ENCODE peak calls at places on chromosomes 6 and 20, in four cellular contexts. Z is ascending aorta, B is Peyer's patch, H is A549. K is an unnamed sample.

GRCh38 chr20:62698231-62698630 is 10.4 kb upstream of the NTSR1 start:
- DNase-seq in Z (no peak), B (no peak), H (no peak), K (peak; percentile 19)

GRCh38 chr6:132084811-132085509 is 133.8 kb upstream of the CCN2 start:
- DNase-seq in Z (no peak), B (no peak), H (peak; percentile 45), K (no peak)

GRCh38 chr6:169019727-169020491 is 233.7 kb downstream of the THBS2 start:
- DNase-seq in Z (no peak), B (no peak), H (peak; percentile 6), K (no peak)

GRCh38 chr6:122049341-122049740 is 350.1 kb upstream of the HSF2 start:
- DNase-seq in Z (no peak), B (no peak), H (no peak), K (peak; percentile 43)

GRCh38 chr20:16518784-16519084 is 54.5 kb downstream of the KIF16B start:
- DNase-seq in Z (no peak), B (no peak), H (no peak), K (no peak)

GRCh38 chr6:36717871-36718540 is 20.4 kb downstream of the RAB44 start:
- DNase-seq in Z (no peak), B (peak; percentile 25), H (no peak), K (no peak)

GRCh38 chr6:128740951-128741350 is 142.0 kb upstream of the LAMA2 start:
- DNase-seq in Z (no peak), B (no peak), H (no peak), K (no peak)

GRCh38 chr6:160999508-160999907 is 7.9 kb downstream of the MAP3K4 start:
- DNase-seq in Z (no peak), B (no peak), H (no peak), K (no peak)

GRCh38 chr6:46655803-46656202 is 3.0 kb downstream of the SLC25A27 start:
- DNase-seq in Z (no peak), B (no peak), H (peak; percentile 37), K (no peak)

GRCh38 chr20:59778615-59779200 is 154.7 kb downstream of the SYCP2 start:
- DNase-seq in Z (no peak), B (no peak), H (no peak), K (no peak)

GRCh38 chr6:78552435-78552834 is 314.9 kb upstream of the IRAK1BP1 start:
- DNase-seq in Z (no peak), B (no peak), H (no peak), K (no peak)

GRCh38 chr6:169833258-169833794 is 81.9 kb downstream of the ERMARD start:
- DNase-seq in Z (no peak), B (no peak), H (no peak), K (no peak)

GRCh38 chr6:44511126-44511525 is 123.6 kb downstream of the CDC5L start:
- DNase-seq in Z (no peak), B (no peak), H (no peak), K (no peak)

GRCh38 chr20:61807426-61808160 is 258.1 kb downstream of the TAF4 start:
- DNase-seq in Z (no peak), B (no peak), H (no peak), K (no peak)

GRCh38 chr6:7888587-7889357 is 21.8 kb downstream of the TXNDC5 start:
- DNase-seq in Z (no peak), B (no peak), H (no peak), K (no peak)

GRCh38 chr20:34562643-34563042 is 4.1 kb downstream of the MAP1LC3A start:
- DNase-seq in Z (no peak), B (no peak), H (peak; percentile 39), K (no peak)

GRCh38 chr20:24164360-24164759 is 175.8 kb upstream of the GGTLC1 start:
- DNase-seq in Z (no peak), B (no peak), H (peak; percentile 19), K (no peak)

GRCh38 chr6:31769684-31770371 is 7.3 kb downstream of the VWA7 start:
- DNase-seq in Z (peak; percentile 25), B (peak; percentile 94), H (peak; percentile 68), K (peak; percentile 86)

GRCh38 chr6:79127660-79128059 is 49.6 kb upstream of the PHIP start:
- DNase-seq in Z (no peak), B (no peak), H (peak; percentile 13), K (no peak)

GRCh38 chr6:105616521-105616920 is 213.6 kb upstream of the PREP start:
- DNase-seq in Z (no peak), B (no peak), H (no peak), K (no peak)

GRCh38 chr6:156719720-156720563 is 57.2 kb upstream of the ARID1B start:
- DNase-seq in Z (peak; percentile 80), B (peak; percentile 98), H (peak; percentile 95), K (peak; percentile 96)

GRCh38 chr6:20811112-20811746 is 277.0 kb downstream of the CDKAL1 start:
- DNase-seq in Z (no peak), B (no peak), H (peak; percentile 91), K (no peak)

GRCh38 chr6:68039641-68040311 is 595.3 kb upstream of the ADGRB3 start:
- DNase-seq in Z (no peak), B (no peak), H (no peak), K (peak; percentile 39)

GRCh38 chr6:130839379-130839778 is 12.2 kb downstream of the SMLR1 start:
- DNase-seq in Z (no peak), B (no peak), H (no peak), K (no peak)

GRCh38 chr20:31822421-31823330 is 3.5 kb downstream of the MYLK2 start:
- DNase-seq in Z (peak; percentile 59), B (peak; percentile 82), H (peak; percentile 62), K (peak; percentile 89)

GRCh38 chr6:160252073-160252809 is 6.4 kb downstream of the SLC22A2 start:
- DNase-seq in Z (no peak), B (no peak), H (no peak), K (no peak)

GRCh38 chr6:136547336-136547735 is 2.9 kb downstream of the MAP7 start:
- DNase-seq in Z (no peak), B (no peak), H (peak; percentile 70), K (no peak)

GRCh38 chr6:147287869-147288271 is 83.7 kb downstream of the STXBP5 start:
- DNase-seq in Z (no peak), B (no peak), H (peak; percentile 17), K (no peak)

GRCh38 chr6:170459451-170459850 is 93.7 kb downstream of the PSMB1 start:
- DNase-seq in Z (no peak), B (peak; percentile 60), H (peak; percentile 5), K (no peak)

GRCh38 chr20:63148696-63149095 is 67.2 kb downstream of the YTHDF1 start:
- DNase-seq in Z (no peak), B (no peak), H (no peak), K (peak; percentile 2)

GRCh38 chr6:24985313-24985712 is 49.6 kb upstream of the RIPOR2 start:
- DNase-seq in Z (no peak), B (no peak), H (no peak), K (no peak)

GRCh38 chr6:132380358-132380757 is 20.9 kb downstream of the MOXD1 start:
- DNase-seq in Z (no peak), B (no peak), H (no peak), K (no peak)

GRCh38 chr6:34858681-34859080 is 29.2 kb downstream of the TAF11 start:
- DNase-seq in Z (no peak), B (no peak), H (no peak), K (no peak)
- H3K4me1 ChIP-seq in Z (no peaks in the 10 kb centered on the region), B (no peaks in the 10 kb centered on the region), H (no peaks in the 10 kb centered on the region), K (no peaks in the 10 kb centered on the region)

DNA sequence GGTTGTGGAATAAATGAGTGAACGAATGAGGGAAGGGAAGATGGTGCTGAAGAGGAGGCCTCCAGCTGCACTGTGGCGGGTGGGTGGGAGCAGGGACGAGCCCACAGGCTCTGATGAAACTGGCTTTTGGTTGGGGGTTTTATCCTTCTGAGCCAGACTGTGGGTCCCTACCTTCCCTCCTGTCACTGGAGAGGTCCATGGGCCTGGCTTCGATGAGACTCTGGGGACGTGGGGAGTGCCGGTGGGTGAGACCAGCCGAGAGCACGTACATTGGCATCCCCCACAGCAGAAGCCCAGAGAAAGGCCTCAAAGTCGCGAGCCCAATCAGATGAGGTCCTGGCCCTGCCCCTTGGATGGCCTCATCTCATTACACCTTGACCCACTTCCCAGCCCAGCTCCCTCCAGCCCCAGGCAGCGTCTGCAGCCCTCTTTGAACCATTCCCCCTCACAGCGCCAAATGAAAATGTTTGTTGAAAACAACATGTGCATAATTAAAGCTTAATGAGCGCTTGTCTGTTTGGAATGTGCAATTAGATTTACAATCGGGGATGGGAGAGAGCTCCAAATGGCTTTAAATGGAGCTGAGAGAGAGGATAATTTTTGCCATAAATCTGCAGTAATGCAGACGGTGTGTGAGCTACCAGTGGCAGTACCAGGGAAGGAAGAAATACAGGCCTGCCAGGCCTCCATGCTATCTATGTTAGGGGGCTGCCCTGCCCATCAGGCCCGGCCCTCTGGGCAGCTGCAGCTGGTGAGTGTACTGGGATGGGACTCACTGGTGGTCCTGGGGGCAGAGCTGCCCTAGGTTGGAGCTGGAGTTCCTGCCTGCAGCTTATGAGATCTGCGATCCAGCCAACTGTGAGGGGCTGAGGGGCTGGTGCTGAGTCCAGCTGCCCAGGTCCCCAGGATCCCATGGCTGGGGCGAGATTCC is 47.2 kb downstream of the TOX2 start:
- DNase-seq in Z (no peak), B (peak; percentile 26), H (no peak), K (no peak)
- H3K4me3 ChIP-seq in Z (no peak overlapping the region), B (no peak overlapping the region), H (no peak overlapping the region), K (no peak overlapping the region)

GRCh38 chr6:19204445-19204844 is 632.7 kb upstream of the ID4 start:
- DNase-seq in Z (no peak), B (no peak), H (no peak), K (no peak)
- H3K9me3 ChIP-seq in Z (no peaks in the 10 kb centered on the region), B (no peaks in the 10 kb centered on the region), H (no peaks in the 10 kb centered on the region), K (no peaks in the 10 kb centered on the region)

GRCh38 chr20:8389381-8390368 is 257.6 kb downstream of the PLCB1 start:
- DNase-seq in Z (no peak), B (no peak), H (peak; percentile 51), K (no peak)

GRCh38 chr20:8388146-8388545 is 256.1 kb downstream of the PLCB1 start:
- DNase-seq in Z (no peak), B (no peak), H (no peak), K (no peak)

GRCh38 chr20:8385247-8385646 is 253.2 kb downstream of the PLCB1 start:
- DNase-seq in Z (no peak), B (no peak), H (no peak), K (peak; percentile 76)

GRCh38 chr20:8388707-8389106 is 256.6 kb downstream of the PLCB1 start:
- DNase-seq in Z (no peak), B (no peak), H (no peak), K (no peak)

DNA sequence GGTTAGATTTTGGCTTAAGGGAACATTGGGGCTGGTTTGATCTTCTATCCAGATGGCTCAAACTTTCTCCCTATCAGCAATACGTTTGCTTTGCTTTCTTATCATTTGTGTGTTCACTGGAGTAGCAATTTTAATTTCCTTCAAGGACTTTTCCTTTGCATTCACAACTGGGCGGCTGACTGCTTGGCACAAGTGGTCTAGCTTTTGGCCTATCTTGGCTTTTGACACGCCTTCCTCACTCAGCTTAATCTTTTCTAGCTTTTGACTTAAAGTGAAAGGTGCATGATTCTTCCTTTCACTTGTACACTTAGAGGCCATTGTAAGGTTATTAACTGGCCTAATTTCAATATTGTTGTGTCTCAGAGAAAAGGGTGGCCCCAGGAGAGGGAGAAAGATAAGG is 254.9 kb downstream of the PLCB1 start:
- DNase-seq in Z (no peak), B (no peak), H (no peak), K (no peak)
- H3K4me1 ChIP-seq in Z (no peaks in the 10 kb centered on the region), B (no peaks in the 10 kb centered on the region), H (no peaks in the 10 kb centered on the region), K (peaks cover 3% of the 10 kb centered on the region)

GRCh38 chr6:127119361-127120108 is 1.1 kb downstream of the RSPO3 start:
- DNase-seq in Z (no peak), B (no peak), H (no peak), K (peak; percentile 29)
- H3K4me3 ChIP-seq in Z (peak overlapping the region; percentile 53), B (peak overlapping the region; percentile 48), H (peak overlapping the region; percentile 90), K (peak overlapping the region; percentile 95)